ENCODE peak calls at places on chromosomes 1 and 21, in ten cellular contexts. G is GM23338; A is esophagus squamous epithelium; P is body of pancreas; Y is CD4-positive, CD25-positive, alpha-beta regulatory T cell; C is adipocyte; T is PC-9; I is IMR-90; H is mesendoderm; D is cardiac muscle cell. O is an unnamed sample.
A peak's percentile ranks its signal among the peaks of the same experiment; 100 is the strongest.

GRCh38 chr1:12009318-12010001 is 9.8 kb upstream of the MIIP start:
- DNase-seq in G (no peak), A (no peak), P (no peak), Y (no peak), C (no peak), T (no peak), I (no peak), H (no peak), D (no peak), O (no peak)

GRCh38 chr21:37886120-37886519 is 30.1 kb downstream of the KCNJ6 start:
- DNase-seq in G (no peak), A (no peak), P (no peak), Y (no peak), C (no peak), T (no peak), I (no peak), H (no peak), D (no peak), O (no peak)

GRCh38 chr1:229579101-229579651 is 20.7 kb upstream of the ABCB10 start:
- DNase-seq in G (no peak), A (no peak), P (no peak), Y (no peak), C (no peak), T (no peak), I (peak; percentile 24), H (no peak), D (peak; percentile 60), O (peak; percentile 83)

GRCh38 chr1:164560504-164560903 is 1.5 kb downstream of the PBX1 start:
- DNase-seq in G (no peak), A (no peak), P (no peak), Y (no peak), C (peak; percentile 31), T (no peak), I (no peak), H (no peak), D (no peak), O (no peak)

GRCh38 chr1:181506563-181507353 is 23.4 kb downstream of the CACNA1E start:
- DNase-seq in G (no peak), A (no peak), P (no peak), Y (no peak), C (no peak), T (no peak), I (no peak), H (no peak), D (no peak), O (no peak)

GRCh38 chr1:150186789-150187559 is 37.3 kb downstream of the PLEKHO1 start:
- DNase-seq in G (peak; percentile 65), A (no peak), P (no peak), Y (peak; percentile 71), C (peak; percentile 83), T (no peak), I (peak; percentile 56), H (peak; percentile 71), D (peak; percentile 65), O (no peak)

GRCh38 chr1:85109475-85109874 is 61.2 kb upstream of the MCOLN3 start:
- DNase-seq in G (peak; percentile 86), A (no peak), P (peak; percentile 68), Y (peak; percentile 31), C (peak; percentile 88), T (peak; percentile 40), I (peak; percentile 75), H (peak; percentile 80), D (peak; percentile 82), O (peak; percentile 76)

GRCh38 chr1:211541715-211542477 is 37.1 kb downstream of the SLC30A1 start:
- DNase-seq in G (no peak), A (no peak), P (no peak), Y (no peak), C (peak; percentile 49), T (peak; percentile 84), I (peak; percentile 41), H (no peak), D (peak; percentile 44), O (no peak)

GRCh38 chr1:179599623-179600249 is 8.1 kb downstream of the TDRD5 start:
- DNase-seq in G (peak; percentile 45), A (no peak), P (no peak), Y (no peak), C (peak; percentile 43), T (peak; percentile 17), I (peak; percentile 30), H (no peak), D (peak; percentile 52), O (no peak)

GRCh38 chr1:209853677-209854076 is 25.9 kb downstream of the UTP25 start:
- DNase-seq in G (no peak), A (no peak), P (no peak), Y (no peak), C (no peak), T (no peak), I (no peak), H (no peak), D (no peak), O (no peak)

GRCh38 chr1:8456991-8457390 is 139.1 kb downstream of the SLC45A1 start:
- DNase-seq in G (no peak), A (no peak), P (no peak), Y (no peak), C (no peak), T (no peak), I (no peak), H (no peak), D (no peak), O (no peak)

GRCh38 chr21:37536616-37537278 is 170.2 kb downstream of the DYRK1A start:
- DNase-seq in G (peak; percentile 51), A (no peak), P (no peak), Y (no peak), C (no peak), T (no peak), I (no peak), H (peak; percentile 67), D (peak; percentile 37), O (no peak)

GRCh38 chr1:182101415-182102041 is 40.0 kb upstream of the ZNF648 start:
- DNase-seq in G (peak; percentile 94), A (no peak), P (peak; percentile 44), Y (no peak), C (no peak), T (peak; percentile 91), I (no peak), H (peak; percentile 99), D (no peak), O (no peak)

DNA sequence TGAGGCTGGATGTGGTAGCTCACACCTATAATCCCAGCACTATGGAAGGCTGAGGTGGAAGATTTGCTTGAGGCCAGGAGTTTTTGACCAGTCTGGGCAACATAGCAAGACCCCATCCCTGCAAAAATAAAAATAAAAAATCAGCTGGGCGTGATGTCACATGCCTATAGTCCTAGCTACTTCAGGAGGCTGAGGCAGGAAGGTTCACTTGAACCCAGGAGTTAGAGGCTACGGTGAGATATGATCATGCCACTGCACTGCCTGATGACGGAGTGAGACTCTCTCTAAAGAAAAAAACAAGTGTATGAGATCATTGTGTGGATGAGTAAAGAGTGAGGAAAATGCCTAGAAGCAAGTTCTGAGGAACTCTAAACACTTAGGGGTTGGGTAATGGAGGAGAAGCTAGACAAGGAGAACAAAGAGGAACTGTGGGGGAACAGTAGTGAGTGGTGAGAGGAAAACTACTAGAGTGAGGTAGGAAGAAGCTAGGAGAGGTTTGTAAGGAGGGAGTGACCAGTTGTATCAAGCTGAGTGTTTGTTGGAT is 17.0 kb downstream of the CLIC4 start:
- DNase-seq in G (no peak), A (no peak), P (no peak), Y (no peak), C (peak; percentile 46), T (no peak), I (peak; percentile 75), H (no peak), D (no peak), O (no peak)
- H3K4me1 ChIP-seq in G (peaks cover 27% of the 10 kb centered on the region), A (peaks cover 43% of the 10 kb centered on the region), P (peaks cover 22% of the 10 kb centered on the region), Y (no peaks in the 10 kb centered on the region), C (peaks cover 23% of the 10 kb centered on the region), T (no peaks in the 10 kb centered on the region), I (peaks cover 23% of the 10 kb centered on the region), H (peaks cover 6% of the 10 kb centered on the region), D (peaks cover 25% of the 10 kb centered on the region), O (peaks cover 11% of the 10 kb centered on the region)

DNA sequence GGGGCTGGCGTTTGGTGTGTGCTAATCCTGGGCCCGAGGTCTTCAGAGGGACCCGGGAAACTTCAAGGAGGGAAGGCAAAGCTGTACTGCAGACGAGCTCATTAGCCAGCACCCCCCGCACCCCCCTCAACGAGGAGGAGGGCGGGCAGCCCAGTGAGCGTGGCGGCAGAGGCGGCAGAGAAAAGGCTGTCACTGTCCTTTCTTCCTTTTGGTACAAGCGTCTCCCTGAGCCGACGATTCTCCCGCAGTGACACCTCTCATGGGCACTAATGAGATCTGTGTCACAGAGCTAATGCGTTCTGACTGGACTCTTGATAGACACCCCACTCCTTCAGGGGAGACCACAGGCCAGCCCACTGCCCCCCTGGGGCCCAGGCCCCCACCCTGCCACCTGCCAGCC is 29.5 kb downstream of the DMAP1 start:
- DNase-seq in G (no peak), A (no peak), P (no peak), Y (no peak), C (no peak), T (no peak), I (no peak), H (no peak), D (no peak), O (no peak)
- H3K4me1 ChIP-seq in G (peaks cover 9% of the 10 kb centered on the region), A (peaks cover 38% of the 10 kb centered on the region), P (no peaks in the 10 kb centered on the region), Y (peaks cover 5% of the 10 kb centered on the region), C (peaks cover 24% of the 10 kb centered on the region), T (no peaks in the 10 kb centered on the region), I (peaks cover 11% of the 10 kb centered on the region), H (peaks cover 39% of the 10 kb centered on the region), D (peaks cover 69% of the 10 kb centered on the region), O (peaks cover 8% of the 10 kb centered on the region)

DNA sequence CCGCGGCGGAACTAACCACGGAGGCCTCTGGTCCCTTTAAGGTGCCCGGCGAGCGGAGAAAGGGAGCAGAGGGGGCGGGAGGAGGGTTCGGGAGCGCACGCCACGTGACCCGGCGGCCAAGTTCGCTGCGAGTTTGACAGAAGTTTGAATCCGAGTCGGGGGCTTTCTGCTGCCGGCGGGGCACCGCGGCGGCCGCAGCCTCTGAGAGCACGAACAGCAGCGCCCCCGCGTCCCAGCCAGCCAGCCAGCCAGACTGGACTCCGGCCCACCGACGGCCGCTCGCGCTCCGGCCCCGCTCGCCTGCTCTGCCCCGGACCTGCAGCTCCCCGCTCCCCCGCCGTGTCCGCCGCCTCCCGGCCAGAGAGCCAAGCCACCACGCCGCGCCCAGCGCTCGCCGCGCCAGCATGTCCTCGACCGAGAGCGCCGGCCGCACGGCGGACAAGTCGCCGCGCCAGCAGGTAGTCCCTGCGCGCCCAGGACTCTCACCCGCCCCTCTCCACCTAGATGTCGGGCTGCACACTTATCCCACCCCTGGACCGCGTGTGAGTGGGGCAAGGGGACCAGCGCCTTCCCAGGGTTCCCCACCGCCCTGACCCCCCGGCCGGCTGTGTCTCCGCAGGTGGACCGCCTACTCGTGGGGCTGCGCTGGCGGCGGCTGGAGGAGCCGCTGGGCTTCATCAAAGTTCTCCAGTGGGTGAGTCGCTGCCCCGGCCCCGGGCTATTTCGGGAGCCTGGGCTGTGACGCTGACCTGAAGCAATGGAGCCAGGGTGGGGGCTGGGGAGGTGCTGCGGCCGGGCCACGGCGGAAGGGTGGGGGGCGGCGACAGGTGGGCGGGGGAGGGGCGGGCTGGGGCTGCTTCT is at the start of gene SYPL2:
- DNase-seq in G (peak; percentile 85), A (no peak), P (peak; percentile 71), Y (no peak), C (peak; percentile 61), T (peak; percentile 18), I (peak; percentile 12), H (peak; percentile 42), D (peak; percentile 21), O (peak; percentile 86)
- H3K4me1 ChIP-seq in G (peaks cover 28% of the 10 kb centered on the region), A (peaks cover 23% of the 10 kb centered on the region), P (peaks cover 19% of the 10 kb centered on the region), Y (peaks cover 11% of the 10 kb centered on the region), C (peaks cover 12% of the 10 kb centered on the region), T (no peaks in the 10 kb centered on the region), I (no peaks in the 10 kb centered on the region), H (no peaks in the 10 kb centered on the region), D (peaks cover 6% of the 10 kb centered on the region), O (no peaks in the 10 kb centered on the region)

DNA sequence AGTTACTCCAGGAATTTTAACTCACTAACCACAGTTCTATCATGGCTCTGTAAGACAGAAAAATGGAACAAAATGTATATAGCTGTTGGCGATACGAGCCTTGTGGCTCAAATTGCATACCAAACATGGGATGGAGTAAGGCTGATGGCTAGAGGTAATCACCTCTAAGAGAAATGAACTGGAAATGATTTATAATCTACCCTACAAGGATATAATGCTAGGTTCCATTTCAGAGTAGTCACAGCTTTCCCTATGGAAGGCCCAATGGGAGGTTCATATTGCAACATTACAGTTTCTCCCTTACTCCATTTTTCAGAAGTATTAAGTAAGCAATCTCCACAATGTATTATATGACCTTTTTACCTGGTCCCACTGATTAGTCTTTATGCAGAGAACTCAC is 61.6 kb downstream of the EDEM3 start:
- DNase-seq in G (no peak), A (no peak), P (no peak), Y (no peak), C (no peak), T (no peak), I (peak; percentile 10), H (no peak), D (no peak), O (no peak)
- H3K4me1 ChIP-seq in G (peaks cover 13% of the 10 kb centered on the region), A (no peaks in the 10 kb centered on the region), P (no peaks in the 10 kb centered on the region), Y (no peaks in the 10 kb centered on the region), C (peaks cover 36% of the 10 kb centered on the region), T (no peaks in the 10 kb centered on the region), I (peaks cover 3% of the 10 kb centered on the region), H (peaks cover 4% of the 10 kb centered on the region), D (no peaks in the 10 kb centered on the region), O (no peaks in the 10 kb centered on the region)